ENCODE peak calls at places on chromosomes 7 and 10, in nine cellular contexts. One of them, this sample, is unnamed.

GRCh38 chr10:102408728-102409603 is 9.6 kb downstream of the PSD start:
- DNase-seq in stimulated activated CD4-positive, alpha-beta T cell treated with anti-CD3 and anti-CD28 coated beads, Interleukin-2, amount 100 ng/mL, for 24 hours: peak
- DNase-seq in GM20000: peak
- DNase-seq in tibial artery: no peak
- DNase-seq in NT2/D1: no peak
- DNase-seq in endodermal cell: peak
- DNase-seq in effector memory CD4-positive, alpha-beta T cell: peak
- DNase-seq in LoVo: no peak
- DNase-seq in GM04504: no peak
- DNase-seq in this sample: no peak

GRCh38 chr10:32357056-32357735 is 10.2 kb upstream of the EPC1 start:
- DNase-seq in stimulated activated CD4-positive, alpha-beta T cell treated with anti-CD3 and anti-CD28 coated beads, Interleukin-2, amount 100 ng/mL, for 24 hours: no peak
- DNase-seq in GM20000: no peak
- DNase-seq in tibial artery: no peak
- DNase-seq in NT2/D1: no peak
- DNase-seq in endodermal cell: no peak
- DNase-seq in effector memory CD4-positive, alpha-beta T cell: no peak
- DNase-seq in LoVo: no peak
- DNase-seq in GM04504: no peak
- DNase-seq in this sample: no peak

GRCh38 chr7:20828947-20829346 is 42.3 kb upstream of the SP8 start:
- DNase-seq in stimulated activated CD4-positive, alpha-beta T cell treated with anti-CD3 and anti-CD28 coated beads, Interleukin-2, amount 100 ng/mL, for 24 hours: no peak
- DNase-seq in GM20000: no peak
- DNase-seq in tibial artery: no peak
- DNase-seq in NT2/D1: no peak
- DNase-seq in endodermal cell: no peak
- DNase-seq in effector memory CD4-positive, alpha-beta T cell: no peak
- DNase-seq in LoVo: no peak
- DNase-seq in GM04504: no peak
- DNase-seq in this sample: no peak

GRCh38 chr10:69093933-69094332 is 6.0 kb downstream of the SRGN start:
- DNase-seq in stimulated activated CD4-positive, alpha-beta T cell treated with anti-CD3 and anti-CD28 coated beads, Interleukin-2, amount 100 ng/mL, for 24 hours: no peak
- DNase-seq in GM20000: no peak
- DNase-seq in tibial artery: no peak
- DNase-seq in NT2/D1: no peak
- DNase-seq in endodermal cell: no peak
- DNase-seq in effector memory CD4-positive, alpha-beta T cell: no peak
- DNase-seq in LoVo: peak
- DNase-seq in GM04504: no peak
- DNase-seq in this sample: peak

GRCh38 chr10:114279289-114279688 is 40.2 kb downstream of the VWA2 start:
- DNase-seq in stimulated activated CD4-positive, alpha-beta T cell treated with anti-CD3 and anti-CD28 coated beads, Interleukin-2, amount 100 ng/mL, for 24 hours: no peak
- DNase-seq in GM20000: no peak
- DNase-seq in tibial artery: peak
- DNase-seq in NT2/D1: no peak
- DNase-seq in endodermal cell: no peak
- DNase-seq in effector memory CD4-positive, alpha-beta T cell: no peak
- DNase-seq in LoVo: no peak
- DNase-seq in GM04504: no peak
- DNase-seq in this sample: no peak

GRCh38 chr7:40885503-40885902 is 750.7 kb downstream of the SUGCT start:
- DNase-seq in stimulated activated CD4-positive, alpha-beta T cell treated with anti-CD3 and anti-CD28 coated beads, Interleukin-2, amount 100 ng/mL, for 24 hours: no peak
- DNase-seq in GM20000: no peak
- DNase-seq in tibial artery: no peak
- DNase-seq in NT2/D1: no peak
- DNase-seq in endodermal cell: no peak
- DNase-seq in effector memory CD4-positive, alpha-beta T cell: no peak
- DNase-seq in LoVo: peak
- DNase-seq in GM04504: no peak
- DNase-seq in this sample: no peak

GRCh38 chr10:11757820-11758463 is 15.8 kb downstream of the ECHDC3 start:
- DNase-seq in stimulated activated CD4-positive, alpha-beta T cell treated with anti-CD3 and anti-CD28 coated beads, Interleukin-2, amount 100 ng/mL, for 24 hours: peak
- DNase-seq in GM20000: peak
- DNase-seq in tibial artery: peak
- DNase-seq in NT2/D1: peak
- DNase-seq in endodermal cell: peak
- DNase-seq in effector memory CD4-positive, alpha-beta T cell: peak
- DNase-seq in LoVo: peak
- DNase-seq in GM04504: peak
- DNase-seq in this sample: peak

GRCh38 chr10:73906524-73907447 is 4.1 kb upstream of the PLAU start:
- DNase-seq in stimulated activated CD4-positive, alpha-beta T cell treated with anti-CD3 and anti-CD28 coated beads, Interleukin-2, amount 100 ng/mL, for 24 hours: no peak
- DNase-seq in GM20000: no peak
- DNase-seq in tibial artery: peak
- DNase-seq in NT2/D1: peak
- DNase-seq in endodermal cell: peak
- DNase-seq in effector memory CD4-positive, alpha-beta T cell: no peak
- DNase-seq in LoVo: peak
- DNase-seq in GM04504: peak
- DNase-seq in this sample: peak

GRCh38 chr7:100604976-100605911 is 3.1 kb downstream of the PCOLCE start:
- DNase-seq in stimulated activated CD4-positive, alpha-beta T cell treated with anti-CD3 and anti-CD28 coated beads, Interleukin-2, amount 100 ng/mL, for 24 hours: peak
- DNase-seq in GM20000: no peak
- DNase-seq in tibial artery: no peak
- DNase-seq in NT2/D1: no peak
- DNase-seq in endodermal cell: peak
- DNase-seq in effector memory CD4-positive, alpha-beta T cell: no peak
- DNase-seq in LoVo: no peak
- DNase-seq in GM04504: no peak
- DNase-seq in this sample: no peak

GRCh38 chr7:72292794-72293193 is 119.3 kb downstream of the CALN1 start:
- DNase-seq in stimulated activated CD4-positive, alpha-beta T cell treated with anti-CD3 and anti-CD28 coated beads, Interleukin-2, amount 100 ng/mL, for 24 hours: no peak
- DNase-seq in GM20000: no peak
- DNase-seq in tibial artery: no peak
- DNase-seq in NT2/D1: no peak
- DNase-seq in endodermal cell: no peak
- DNase-seq in effector memory CD4-positive, alpha-beta T cell: no peak
- DNase-seq in LoVo: no peak
- DNase-seq in GM04504: no peak
- DNase-seq in this sample: no peak

GRCh38 chr7:95897557-95898183 is 125.3 kb downstream of the DYNC1I1 start:
- DNase-seq in stimulated activated CD4-positive, alpha-beta T cell treated with anti-CD3 and anti-CD28 coated beads, Interleukin-2, amount 100 ng/mL, for 24 hours: no peak
- DNase-seq in GM20000: no peak
- DNase-seq in tibial artery: no peak
- DNase-seq in NT2/D1: no peak
- DNase-seq in endodermal cell: no peak
- DNase-seq in effector memory CD4-positive, alpha-beta T cell: no peak
- DNase-seq in LoVo: no peak
- DNase-seq in GM04504: no peak
- DNase-seq in this sample: no peak

GRCh38 chr10:116287906-116288501 is 15.0 kb upstream of the GFRA1 start:
- DNase-seq in stimulated activated CD4-positive, alpha-beta T cell treated with anti-CD3 and anti-CD28 coated beads, Interleukin-2, amount 100 ng/mL, for 24 hours: no peak
- DNase-seq in GM20000: no peak
- DNase-seq in tibial artery: no peak
- DNase-seq in NT2/D1: no peak
- DNase-seq in endodermal cell: peak
- DNase-seq in effector memory CD4-positive, alpha-beta T cell: no peak
- DNase-seq in LoVo: peak
- DNase-seq in GM04504: no peak
- DNase-seq in this sample: peak

GRCh38 chr7:135858379-135858778 is 109.8 kb upstream of the FAM180A start:
- DNase-seq in stimulated activated CD4-positive, alpha-beta T cell treated with anti-CD3 and anti-CD28 coated beads, Interleukin-2, amount 100 ng/mL, for 24 hours: no peak
- DNase-seq in GM20000: no peak
- DNase-seq in tibial artery: no peak
- DNase-seq in NT2/D1: no peak
- DNase-seq in endodermal cell: no peak
- DNase-seq in effector memory CD4-positive, alpha-beta T cell: no peak
- DNase-seq in LoVo: no peak
- DNase-seq in GM04504: no peak
- DNase-seq in this sample: no peak

GRCh38 chr7:47542051-47542450 is 39.9 kb downstream of the TNS3 start:
- DNase-seq in stimulated activated CD4-positive, alpha-beta T cell treated with anti-CD3 and anti-CD28 coated beads, Interleukin-2, amount 100 ng/mL, for 24 hours: no peak
- DNase-seq in GM20000: no peak
- DNase-seq in tibial artery: no peak
- DNase-seq in NT2/D1: no peak
- DNase-seq in endodermal cell: no peak
- DNase-seq in effector memory CD4-positive, alpha-beta T cell: no peak
- DNase-seq in LoVo: no peak
- DNase-seq in GM04504: no peak
- DNase-seq in this sample: no peak

GRCh38 chr10:62885656-62886461 is 69.7 kb upstream of the EGR2 start:
- DNase-seq in stimulated activated CD4-positive, alpha-beta T cell treated with anti-CD3 and anti-CD28 coated beads, Interleukin-2, amount 100 ng/mL, for 24 hours: no peak
- DNase-seq in GM20000: no peak
- DNase-seq in tibial artery: no peak
- DNase-seq in NT2/D1: no peak
- DNase-seq in endodermal cell: no peak
- DNase-seq in effector memory CD4-positive, alpha-beta T cell: no peak
- DNase-seq in LoVo: no peak
- DNase-seq in GM04504: peak
- DNase-seq in this sample: no peak

GRCh38 chr7:27197137-27198042 is 2.5 kb downstream of the HOXA13 start:
- DNase-seq in stimulated activated CD4-positive, alpha-beta T cell treated with anti-CD3 and anti-CD28 coated beads, Interleukin-2, amount 100 ng/mL, for 24 hours: no peak
- DNase-seq in GM20000: no peak
- DNase-seq in tibial artery: no peak
- DNase-seq in NT2/D1: no peak
- DNase-seq in endodermal cell: peak
- DNase-seq in effector memory CD4-positive, alpha-beta T cell: no peak
- DNase-seq in LoVo: peak
- DNase-seq in GM04504: no peak
- DNase-seq in this sample: no peak

GRCh38 chr7:30687604-30688003 is 5.3 kb upstream of the CRHR2 start:
- DNase-seq in stimulated activated CD4-positive, alpha-beta T cell treated with anti-CD3 and anti-CD28 coated beads, Interleukin-2, amount 100 ng/mL, for 24 hours: no peak
- DNase-seq in GM20000: no peak
- DNase-seq in tibial artery: no peak
- DNase-seq in NT2/D1: no peak
- DNase-seq in endodermal cell: no peak
- DNase-seq in effector memory CD4-positive, alpha-beta T cell: no peak
- DNase-seq in LoVo: no peak
- DNase-seq in GM04504: no peak
- DNase-seq in this sample: no peak